ENCODE peak calls at places on chromosomes 5 and 9, in six cellular contexts. M is HepG2, A is WTC11, C is K562, X is GM23338, U is GM12878. O is an unnamed sample.

GRCh38 chr5:96141749-96142148 is 180.1 kb upstream of the ELL2 start:
- DNase-seq in M (peak), A (no peak), C (no peak), X (no peak), U (no peak), O (no peak)

GRCh38 chr9:3475300-3476020 is 50.3 kb downstream of the RFX3 start:
- DNase-seq in M (peak), A (peak), C (peak), X (no peak), U (peak), O (no peak)

GRCh38 chr5:88660326-88660946 is 222.5 kb downstream of the MEF2C start:
- DNase-seq in M (no peak), A (no peak), C (no peak), X (peak), U (no peak), O (no peak)

GRCh38 chr5:178895615-178896571 is at the start of gene ZFP2:
- DNase-seq in M (peak), A (peak), C (no peak), X (peak), U (no peak), O (peak)

GRCh38 chr9:92726971-92727715 is 37.5 kb downstream of the BICD2 start:
- DNase-seq in M (no peak), A (no peak), C (no peak), X (no peak), U (no peak), O (no peak)

GRCh38 chr9:116837038-116837998 is 150.2 kb downstream of the TRIM32 start:
- DNase-seq in M (no peak), A (no peak), C (no peak), X (peak), U (no peak), O (no peak)

GRCh38 chr9:136194540-136194939 is 10.4 kb downstream of the LHX3 start:
- DNase-seq in M (no peak), A (no peak), C (no peak), X (peak), U (no peak), O (no peak)

GRCh38 chr9:106376689-106377088 is 486.3 kb upstream of the ZNF462 start:
- DNase-seq in M (no peak), A (no peak), C (no peak), X (no peak), U (no peak), O (no peak)

GRCh38 chr9:89723696-89724095 is 118.9 kb downstream of the GADD45G start:
- DNase-seq in M (no peak), A (no peak), C (no peak), X (no peak), U (no peak), O (no peak)

GRCh38 chr5:113059232-113059805 is 82.7 kb downstream of the DCP2 start:
- DNase-seq in M (no peak), A (no peak), C (no peak), X (no peak), U (no peak), O (no peak)

GRCh38 chr9:113608082-113608685 is 144.7 kb downstream of the RGS3 start:
- DNase-seq in M (no peak), A (no peak), C (no peak), X (no peak), U (no peak), O (no peak)

GRCh38 chr9:2087500-2088313 is 72.6 kb downstream of the SMARCA2 start:
- DNase-seq in M (peak), A (no peak), C (peak), X (peak), U (peak), O (no peak)

GRCh38 chr5:140550147-140551079 is 3.0 kb downstream of the EIF4EBP3 start:
- DNase-seq in M (no peak), A (no peak), C (no peak), X (no peak), U (no peak), O (peak)

GRCh38 chr5:34609951-34610431 is 46.1 kb upstream of the RAI14 start:
- DNase-seq in M (no peak), A (no peak), C (no peak), X (peak), U (no peak), O (no peak)

GRCh38 chr9:132858756-132859155 is 19.3 kb downstream of the AK8 start:
- DNase-seq in M (no peak), A (no peak), C (no peak), X (no peak), U (no peak), O (no peak)

GRCh38 chr9:87973791-87974292 is 491 bp downstream of the CDK20 start:
- DNase-seq in M (no peak), A (no peak), C (no peak), X (peak), U (no peak), O (peak)

GRCh38 chr5:53041740-53042139 is 52.6 kb downstream of the ITGA2 start:
- DNase-seq in M (no peak), A (no peak), C (no peak), X (no peak), U (no peak), O (no peak)

GRCh38 chr9:37531699-37532098 is 44.5 kb downstream of the FBXO10 start:
- DNase-seq in M (no peak), A (no peak), C (no peak), X (no peak), U (peak), O (no peak)

GRCh38 chr5:79602884-79603283 is 9.4 kb upstream of the TENT2 start:
- DNase-seq in M (no peak), A (no peak), C (peak), X (no peak), U (no peak), O (no peak)

GRCh38 chr5:14268738-14269137 is 125.6 kb downstream of the TRIO start:
- DNase-seq in M (no peak), A (no peak), C (no peak), X (no peak), U (no peak), O (no peak)

GRCh38 chr9:19184144-19184917 is 46.2 kb upstream of the DENND4C start:
- DNase-seq in M (peak), A (no peak), C (peak), X (peak), U (peak), O (no peak)

GRCh38 chr5:16994576-16994975 is 58.5 kb upstream of the MYO10 start:
- DNase-seq in M (no peak), A (no peak), C (no peak), X (peak), U (no peak), O (no peak)

GRCh38 chr9:127451681-127452480 is 571 bp downstream of the LRSAM1 start:
- DNase-seq in M (no peak), A (peak), C (peak), X (peak), U (peak), O (no peak)

GRCh38 chr5:78405820-78406750 is 45.7 kb downstream of the SCAMP1 start:
- DNase-seq in M (no peak), A (no peak), C (no peak), X (no peak), U (peak), O (no peak)

GRCh38 chr5:132054031-132054696 is 6.3 kb upstream of the IL3 start:
- DNase-seq in M (no peak), A (no peak), C (no peak), X (no peak), U (no peak), O (no peak)

GRCh38 chr9:74742792-74743389 is 144.8 kb downstream of the TRPM6 start:
- DNase-seq in M (peak), A (peak), C (peak), X (peak), U (no peak), O (no peak)

GRCh38 chr9:126125577-126125976 is 201.1 kb upstream of the MVB12B start:
- DNase-seq in M (no peak), A (no peak), C (no peak), X (no peak), U (no peak), O (no peak)

GRCh38 chr9:97096793-97097192 is 57.9 kb upstream of the CTSV start:
- DNase-seq in M (no peak), A (no peak), C (no peak), X (no peak), U (no peak), O (no peak)

GRCh38 chr5:173493040-173493439 is 123.4 kb downstream of the BOD1 start:
- DNase-seq in M (no peak), A (no peak), C (no peak), X (no peak), U (no peak), O (no peak)

GRCh38 chr9:88932766-88933165 is 58.5 kb upstream of the S1PR3 start:
- DNase-seq in M (no peak), A (peak), C (peak), X (peak), U (no peak), O (peak)

GRCh38 chr5:14062178-14062577 is 81.0 kb upstream of the TRIO start:
- DNase-seq in M (no peak), A (no peak), C (no peak), X (no peak), U (no peak), O (no peak)

GRCh38 chr9:88087906-88088305 is 50.4 kb downstream of the SPATA31C2 start:
- DNase-seq in M (no peak), A (no peak), C (no peak), X (no peak), U (no peak), O (no peak)

GRCh38 chr5:2430606-2431005 is 320.9 kb downstream of the IRX2 start:
- DNase-seq in M (no peak), A (no peak), C (no peak), X (no peak), U (no peak), O (no peak)

GRCh38 chr9:136576269-136576626 is 30.4 kb upstream of the NOTCH1 start:
- DNase-seq in M (no peak), A (no peak), C (no peak), X (no peak), U (no peak), O (no peak)

GRCh38 chr5:175872287-175873089 is 1.1 kb downstream of the CPLX2 start:
- DNase-seq in M (peak), A (peak), C (no peak), X (peak), U (no peak), O (no peak)

GRCh38 chr9:129221233-129221632 is 43.2 kb upstream of the IER5L start:
- DNase-seq in M (no peak), A (no peak), C (no peak), X (no peak), U (no peak), O (no peak)

GRCh38 chr9:114861922-114862605 is 56.2 kb upstream of the TNFSF15 start:
- DNase-seq in M (no peak), A (no peak), C (no peak), X (no peak), U (no peak), O (no peak)

GRCh38 chr5:98414938-98415337 is 358.5 kb upstream of the RGMB start:
- DNase-seq in M (no peak), A (no peak), C (no peak), X (no peak), U (no peak), O (no peak)

GRCh38 chr5:169944922-169945675 is 35.2 kb downstream of the INSYN2B start:
- DNase-seq in M (no peak), A (no peak), C (peak), X (no peak), U (no peak), O (no peak)

GRCh38 chr5:124754206-124754927 is 7.9 kb upstream of the ZNF608 start:
- DNase-seq in M (no peak), A (no peak), C (no peak), X (no peak), U (no peak), O (no peak)
- TF ChIP-seq CREB1 in M (no peak), A (no peak), C (no peak), X (no peak), U (no peak), O (no peak)

GRCh38 chr9:75992480-75993206 is 102.2 kb downstream of the PCSK5 start:
- DNase-seq in M (no peak), A (no peak), C (no peak), X (no peak), U (no peak), O (no peak)
- TF ChIP-seq CREB1 in M (no peak), A (no peak), C (no peak), X (no peak), U (no peak), O (no peak)

GRCh38 chr5:32760091-32760509 is 49.0 kb downstream of the NPR3 start:
- DNase-seq in M (peak), A (no peak), C (peak), X (peak), U (no peak), O (no peak)
- TF ChIP-seq CREB1 in M (no peak), A (no peak), C (no peak), X (no peak), U (no peak), O (no peak)

GRCh38 chr5:72160299-72160698 is 53.0 kb downstream of the MAP1B start:
- DNase-seq in M (no peak), A (no peak), C (no peak), X (no peak), U (no peak), O (no peak)
- TF ChIP-seq CREB1 in M (no peak), A (no peak), C (no peak), X (no peak), U (no peak), O (no peak)

O was measured in H1.